ENCODE peak calls at places on chromosomes 2 and 18, in five cellular contexts. One of them, this sample, is unnamed.

GRCh38 chr2:176124358-176125214 is 2.1 kb downstream of the HOXD9 start:
- DNase-seq in NCI-H524: no peak
- DNase-seq in NCI-H510A treated with DMSO at 0.1 percent for 48 hours: no peak
- DNase-seq in nucleus accumbens: no peak
- DNase-seq in mucosa of descending colon: no peak
- DNase-seq in this sample: no peak

GRCh38 chr2:196066794-196067382 is 1.7 kb downstream of the DNAH7 start:
- DNase-seq in NCI-H524: peak
- DNase-seq in NCI-H510A treated with DMSO at 0.1 percent for 48 hours: peak
- DNase-seq in nucleus accumbens: no peak
- DNase-seq in mucosa of descending colon: no peak
- DNase-seq in this sample: peak

GRCh38 chr2:109473616-109474318 is 140.0 kb downstream of the SEPTIN10 start:
- DNase-seq in NCI-H524: no peak
- DNase-seq in NCI-H510A treated with DMSO at 0.1 percent for 48 hours: peak
- DNase-seq in nucleus accumbens: no peak
- DNase-seq in mucosa of descending colon: peak
- DNase-seq in this sample: no peak

GRCh38 chr2:144509548-144510205 is 10.2 kb downstream of the ZEB2 start:
- DNase-seq in NCI-H524: no peak
- DNase-seq in NCI-H510A treated with DMSO at 0.1 percent for 48 hours: no peak
- DNase-seq in nucleus accumbens: no peak
- DNase-seq in mucosa of descending colon: no peak
- DNase-seq in this sample: no peak

GRCh38 chr18:3508576-3509559 is 58.9 kb downstream of the TGIF1 start:
- DNase-seq in NCI-H524: no peak
- DNase-seq in NCI-H510A treated with DMSO at 0.1 percent for 48 hours: peak
- DNase-seq in nucleus accumbens: no peak
- DNase-seq in mucosa of descending colon: no peak
- DNase-seq in this sample: no peak

GRCh38 chr2:216151313-216152030 is 42.3 kb downstream of the XRCC5 start:
- DNase-seq in NCI-H524: no peak
- DNase-seq in NCI-H510A treated with DMSO at 0.1 percent for 48 hours: no peak
- DNase-seq in nucleus accumbens: no peak
- DNase-seq in mucosa of descending colon: no peak
- DNase-seq in this sample: peak

GRCh38 chr2:224160917-224161316 is 121.8 kb upstream of the SERPINE2 start:
- DNase-seq in NCI-H524: no peak
- DNase-seq in NCI-H510A treated with DMSO at 0.1 percent for 48 hours: no peak
- DNase-seq in nucleus accumbens: no peak
- DNase-seq in mucosa of descending colon: no peak
- DNase-seq in this sample: peak

GRCh38 chr18:7872569-7872968 is 305.5 kb downstream of the PTPRM start:
- DNase-seq in NCI-H524: peak
- DNase-seq in NCI-H510A treated with DMSO at 0.1 percent for 48 hours: peak
- DNase-seq in nucleus accumbens: no peak
- DNase-seq in mucosa of descending colon: no peak
- DNase-seq in this sample: peak

GRCh38 chr2:168622559-168622958 is 166.5 kb downstream of the CERS6 start:
- DNase-seq in NCI-H524: no peak
- DNase-seq in NCI-H510A treated with DMSO at 0.1 percent for 48 hours: no peak
- DNase-seq in nucleus accumbens: no peak
- DNase-seq in mucosa of descending colon: no peak
- DNase-seq in this sample: no peak

This sample was measured in adipocyte.